ENCODE peak calls at places on chromosomes 16 and 17, in ten cellular contexts. V is A549; G is cardiac muscle cell; Y is transverse colon; H is fibroblast of lung; M is H7; Z is CD4-positive, CD25-positive, alpha-beta regulatory T cell; C is BJ; O is small intestine; Q is aorta. L is an unnamed sample.

GRCh38 chr16:81786321-81786720 is 7.2 kb downstream of the PLCG2 start:
- DNase-seq in V (no peak), G (no peak), Y (no peak), H (no peak), M (peak; percentile 61), Z (no peak), C (no peak), O (no peak), Q (no peak), L (peak; percentile 30)

GRCh38 chr17:49015924-49016774 is 19.0 kb downstream of the IGF2BP1 start:
- DNase-seq in V (peak; percentile 61), G (peak; percentile 29), Y (no peak), H (peak; percentile 33), M (no peak), Z (no peak), C (no peak), O (no peak), Q (no peak), L (no peak)

GRCh38 chr17:63753215-63753614 is 11.6 kb upstream of the STRADA start:
- DNase-seq in V (no peak), G (no peak), Y (no peak), H (no peak), M (no peak), Z (no peak), C (no peak), O (no peak), Q (no peak), L (no peak)

GRCh38 chr17:50265690-50266306 is 8.5 kb upstream of the TMEM92 start:
- DNase-seq in V (no peak), G (no peak), Y (no peak), H (peak; percentile 48), M (peak; percentile 34), Z (no peak), C (no peak), O (no peak), Q (peak; percentile 45), L (no peak)

GRCh38 chr16:2146739-2147138 is 1.7 kb upstream of the RAB26 start:
- DNase-seq in V (no peak), G (no peak), Y (no peak), H (no peak), M (no peak), Z (no peak), C (no peak), O (no peak), Q (no peak), L (no peak)

GRCh38 chr17:63419398-63419797 is 26.7 kb downstream of the CYB561 start:
- DNase-seq in V (no peak), G (no peak), Y (no peak), H (no peak), M (no peak), Z (no peak), C (no peak), O (no peak), Q (no peak), L (no peak)

GRCh38 chr17:12104831-12105230 is 84.2 kb downstream of the MAP2K4 start:
- DNase-seq in V (no peak), G (peak; percentile 20), Y (no peak), H (peak; percentile 56), M (no peak), Z (no peak), C (no peak), O (no peak), Q (no peak), L (no peak)

GRCh38 chr16:2163211-2163881 is 7.8 kb downstream of the TRAF7 start:
- DNase-seq in V (no peak), G (no peak), Y (peak; percentile 84), H (no peak), M (no peak), Z (no peak), C (no peak), O (peak; percentile 96), Q (no peak), L (no peak)

GRCh38 chr16:21683184-21683583 is 19.4 kb downstream of the OTOA start:
- DNase-seq in V (no peak), G (no peak), Y (no peak), H (no peak), M (no peak), Z (no peak), C (no peak), O (no peak), Q (no peak), L (no peak)
- H3K4me3 ChIP-seq in V (no peak overlapping the region), G (no peak overlapping the region), Y (no peak overlapping the region), H (no peak overlapping the region), M (no peak overlapping the region), Z (no peak overlapping the region), C (no peak overlapping the region), O (no peak overlapping the region), Q (no peak overlapping the region), L (no peak overlapping the region)

DNA sequence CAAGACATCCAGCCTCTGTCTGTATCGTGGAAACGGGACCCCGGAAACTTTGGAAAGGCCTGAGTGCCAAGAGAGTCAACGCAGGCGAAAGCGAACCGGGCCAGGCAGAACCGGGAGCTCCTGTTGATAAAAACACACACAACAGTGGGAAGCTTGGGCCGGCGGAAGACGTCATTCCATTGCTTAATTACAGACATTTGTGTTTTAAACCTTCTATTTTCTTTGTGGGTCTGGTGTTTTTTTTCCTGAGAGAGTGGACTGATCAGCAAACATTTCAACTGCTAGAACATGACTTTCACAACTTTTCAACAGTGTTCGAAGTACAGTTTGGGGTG is 879 bp upstream of the RNF157 start:
- DNase-seq in V (no peak), G (no peak), Y (peak; percentile 41), H (peak; percentile 44), M (no peak), Z (no peak), C (no peak), O (no peak), Q (peak; percentile 63), L (no peak)
- H3K4me3 ChIP-seq in V (peak overlapping the region; percentile 54), G (peak overlapping the region; percentile 34), Y (peak overlapping the region; percentile 62), H (peak overlapping the region; percentile 62), M (peak overlapping the region; percentile 46), Z (peak overlapping the region; percentile 69), C (peak overlapping the region; percentile 48), O (peak overlapping the region; percentile 69), Q (no peak overlapping the region), L (peak overlapping the region; percentile 47)

GRCh38 chr16:46691720-46692119 is 2.3 kb downstream of the ORC6 start:
- DNase-seq in V (no peak), G (peak; percentile 55), Y (no peak), H (peak; percentile 67), M (no peak), Z (no peak), C (no peak), O (no peak), Q (no peak), L (peak; percentile 36)

GRCh38 chr16:46688101-46688656 is 799 bp downstream of the VPS35 start:
- DNase-seq in V (no peak), G (peak; percentile 30), Y (peak; percentile 51), H (no peak), M (no peak), Z (no peak), C (no peak), O (peak; percentile 73), Q (no peak), L (peak; percentile 29)

GRCh38 chr16:46690281-46691178 is 1.1 kb downstream of the ORC6 start:
- DNase-seq in V (no peak), G (peak; percentile 51), Y (peak; percentile 38), H (peak; percentile 52), M (no peak), Z (no peak), C (no peak), O (peak; percentile 66), Q (no peak), L (peak; percentile 23)

GRCh38 chr16:46688657-46689491 is at the start of gene VPS35:
- DNase-seq in V (peak; percentile 93), G (peak; percentile 99), Y (peak; percentile 100), H (peak; percentile 99), M (peak; percentile 97), Z (peak; percentile 99), C (peak; percentile 88), O (peak; percentile 100), Q (peak; percentile 100), L (peak; percentile 99)

DNA sequence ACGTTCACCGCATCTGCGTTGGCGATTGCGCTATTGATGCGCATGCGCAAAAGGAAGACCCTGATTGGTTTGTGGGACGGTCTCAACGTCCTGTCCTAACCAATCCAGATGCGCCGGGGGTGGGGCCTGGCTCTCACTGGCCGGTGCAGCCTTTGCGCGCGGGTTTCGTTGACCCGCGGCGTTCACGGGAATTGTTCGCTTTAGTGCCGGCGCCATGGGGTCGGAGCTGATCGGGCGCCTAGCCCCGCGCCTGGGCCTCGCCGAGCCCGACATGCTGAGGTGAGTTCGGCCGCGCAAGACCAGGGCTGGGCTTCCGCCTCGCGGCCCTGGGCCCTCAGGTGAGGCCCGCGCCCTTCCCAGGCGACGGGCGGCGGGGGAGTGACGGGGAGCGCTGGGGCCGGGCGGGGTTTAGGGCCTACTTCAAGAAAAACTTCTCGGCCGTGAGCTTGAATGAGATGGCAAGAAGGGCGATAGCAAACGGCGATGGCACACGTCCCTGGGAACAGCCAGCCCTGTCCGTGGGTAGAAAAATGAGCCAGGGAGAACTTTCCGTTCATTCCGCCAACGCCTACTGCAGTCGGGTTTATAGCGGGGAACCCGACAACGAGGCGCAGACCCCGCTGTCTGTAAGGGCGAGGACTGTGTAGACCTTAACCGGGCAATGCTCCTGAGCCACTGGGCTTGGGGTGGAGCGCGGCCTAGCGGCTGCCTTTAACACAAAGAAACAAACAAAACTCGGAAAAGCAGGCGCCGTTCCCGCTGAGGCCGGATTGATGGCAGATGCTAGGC is at the start of gene ORC6:
- DNase-seq in V (peak; percentile 87), G (peak; percentile 98), Y (peak; percentile 98), H (peak; percentile 97), M (peak; percentile 97), Z (peak; percentile 96), C (no peak), O (peak; percentile 98), Q (peak; percentile 99), L (peak; percentile 97)
- H3K4me3 ChIP-seq in V (peak within 1 kb of the TSS; percentile 58), G (peak within 1 kb of the TSS; percentile 70), Y (peak within 1 kb of the TSS; percentile 80), H (peak within 1 kb of the TSS; percentile 91), M (peak within 1 kb of the TSS; percentile 99), Z (peak within 1 kb of the TSS; percentile 92), C (peak within 1 kb of the TSS; percentile 81), O (peak within 1 kb of the TSS; percentile 74), Q (peak within 1 kb of the TSS; percentile 64), L (peak within 1 kb of the TSS; percentile 95)

GRCh38 chr16:424623-425081 is 797 bp upstream of the RAB11FIP3 start:
- DNase-seq in V (no peak), G (peak; percentile 39), Y (peak; percentile 44), H (peak; percentile 33), M (no peak), Z (no peak), C (no peak), O (peak; percentile 42), Q (peak; percentile 84), L (peak; percentile 44)

GRCh38 chr16:426906-427249 is 1.4 kb downstream of the RAB11FIP3 start:
- DNase-seq in V (no peak), G (no peak), Y (no peak), H (no peak), M (no peak), Z (no peak), C (no peak), O (no peak), Q (no peak), L (no peak)

GRCh38 chr16:426115-426905 is 861 bp downstream of the RAB11FIP3 start:
- DNase-seq in V (no peak), G (no peak), Y (peak; percentile 25), H (peak; percentile 6), M (peak; percentile 86), Z (no peak), C (no peak), O (no peak), Q (peak; percentile 80), L (no peak)

GRCh38 chr16:425082-425718 is at the start of gene RAB11FIP3:
- DNase-seq in V (peak; percentile 82), G (peak; percentile 81), Y (peak; percentile 85), H (peak; percentile 77), M (peak; percentile 98), Z (peak; percentile 76), C (no peak), O (peak; percentile 69), Q (peak; percentile 93), L (peak; percentile 84)

DNA sequence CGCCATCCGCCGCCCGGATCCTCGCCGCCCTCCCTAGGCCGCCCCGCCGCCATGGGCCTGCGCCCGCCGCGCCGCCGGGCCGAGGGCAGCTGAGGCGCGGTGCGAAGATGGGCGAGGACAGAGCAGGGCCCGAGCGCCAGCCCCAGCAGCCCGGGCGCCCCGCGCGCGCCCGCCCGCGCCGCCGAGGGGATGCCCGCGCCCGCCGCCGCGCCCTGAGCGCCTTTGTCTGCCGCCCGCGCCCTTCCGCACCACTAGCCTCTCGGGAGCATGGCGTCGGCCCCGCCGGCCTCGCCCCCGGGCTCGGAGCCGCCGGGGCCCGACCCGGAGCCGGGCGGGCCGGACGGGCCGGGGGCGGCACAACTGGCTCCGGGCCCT is 278 bp downstream of the RAB11FIP3 start:
- DNase-seq in V (no peak), G (no peak), Y (no peak), H (no peak), M (no peak), Z (no peak), C (no peak), O (no peak), Q (no peak), L (no peak)
- H3K4me3 ChIP-seq in V (peak overlapping the region; percentile 72), G (peak overlapping the region; percentile 85), Y (peak overlapping the region; percentile 57), H (no peak overlapping the region), M (peak overlapping the region; percentile 68), Z (no peak overlapping the region), C (peak overlapping the region; percentile 87), O (peak overlapping the region; percentile 78), Q (peak overlapping the region; percentile 93), L (peak overlapping the region; percentile 68)

L was measured in astrocyte of the spinal cord.